ENCODE peak calls at places on chromosomes 1 and 21, in nine cellular contexts. U is PC-3, Y is lung, E is A549, D is endothelial cell of umbilical vein, R is heart right ventricle, M is left lung, O is tibial nerve, J is psoas muscle. T is an unnamed sample.

GRCh38 chr1:216422821-216423529 is at the start of gene USH2A:
- DNase-seq in Y (no peak), O (no peak), D (no peak), E (no peak), J (no peak), R (no peak), U (no peak), M (no peak), T (peak; percentile 21)

GRCh38 chr1:207867136-207868081 is 43.5 kb downstream of the CD34 start:
- DNase-seq in U (no peak), Y (peak; percentile 36), R (peak; percentile 42), M (peak; percentile 89), E (no peak), D (peak; percentile 43), O (no peak), J (peak; percentile 67), T (peak; percentile 33)

GRCh38 chr1:219788091-219788490 is 140.3 kb downstream of the SLC30A10 start:
- DNase-seq in Y (no peak), R (no peak), D (no peak), J (no peak), O (no peak), E (no peak), M (no peak), U (peak; percentile 43), T (no peak)

GRCh38 chr1:14590781-14591180 is 7.7 kb upstream of the KAZN start:
- DNase-seq in R (no peak), E (no peak), M (no peak), U (no peak), O (no peak), J (no peak), Y (no peak), D (no peak), T (no peak)

GRCh38 chr1:234242091-234242490 is 131.2 kb upstream of the COA6 start:
- DNase-seq in M (no peak), R (no peak), U (no peak), O (no peak), D (no peak), E (no peak), Y (no peak), J (no peak), T (no peak)

GRCh38 chr1:56375184-56375837 is 204.1 kb downstream of the PLPP3 start:
- DNase-seq in U (peak; percentile 90), M (no peak), E (peak; percentile 9), Y (no peak), J (no peak), D (no peak), R (no peak), O (no peak), T (no peak)

GRCh38 chr1:169788402-169788801 is 6.3 kb downstream of the METTL18 start:
- DNase-seq in D (no peak), R (no peak), U (no peak), O (no peak), E (no peak), Y (no peak), M (no peak), J (no peak), T (no peak)

GRCh38 chr21:14076143-14076806 is 134.5 kb downstream of the LIPI start:
- DNase-seq in R (no peak), M (peak; percentile 67), U (no peak), O (no peak), D (no peak), Y (no peak), J (no peak), E (no peak), T (no peak)

GRCh38 chr1:109091196-109092193 is 931 bp downstream of the TMEM167B start:
- DNase-seq in U (no peak), E (peak; percentile 46), M (no peak), D (peak; percentile 44), R (no peak), Y (no peak), J (no peak), O (no peak), T (no peak)

GRCh38 chr1:236141447-236142357 is 637 bp upstream of the GPR137B start:
- DNase-seq in Y (no peak), O (no peak), U (peak; percentile 31), D (peak; percentile 62), R (peak; percentile 40), J (no peak), M (no peak), E (peak; percentile 43), T (peak; percentile 54)

GRCh38 chr1:95369985-95370670 is 136.1 kb downstream of the RWDD3 start:
- DNase-seq in Y (no peak), D (no peak), E (peak; percentile 33), J (no peak), R (no peak), O (no peak), M (no peak), U (no peak), T (peak; percentile 60)

GRCh38 chr1:116850436-116850835 is 59.3 kb upstream of the PTGFRN start:
- DNase-seq in D (peak; percentile 74), J (no peak), U (no peak), O (no peak), Y (no peak), E (no peak), R (no peak), M (no peak), T (no peak)

GRCh38 chr1:235901461-235901860 is 34.8 kb upstream of the LYST start:
- DNase-seq in D (no peak), R (no peak), O (no peak), J (no peak), E (no peak), Y (no peak), U (no peak), M (no peak), T (no peak)

GRCh38 chr1:150763018-150763417 is 2.6 kb downstream of the CTSS start:
- DNase-seq in R (no peak), E (no peak), J (no peak), M (no peak), D (no peak), U (no peak), O (no peak), Y (no peak), T (no peak)

GRCh38 chr1:33986389-33987095 is 122.7 kb downstream of the HMGB4 start:
- DNase-seq in Y (peak; percentile 56), R (peak; percentile 61), J (peak; percentile 71), O (no peak), D (no peak), U (no peak), E (no peak), M (no peak), T (peak; percentile 30)

DNA sequence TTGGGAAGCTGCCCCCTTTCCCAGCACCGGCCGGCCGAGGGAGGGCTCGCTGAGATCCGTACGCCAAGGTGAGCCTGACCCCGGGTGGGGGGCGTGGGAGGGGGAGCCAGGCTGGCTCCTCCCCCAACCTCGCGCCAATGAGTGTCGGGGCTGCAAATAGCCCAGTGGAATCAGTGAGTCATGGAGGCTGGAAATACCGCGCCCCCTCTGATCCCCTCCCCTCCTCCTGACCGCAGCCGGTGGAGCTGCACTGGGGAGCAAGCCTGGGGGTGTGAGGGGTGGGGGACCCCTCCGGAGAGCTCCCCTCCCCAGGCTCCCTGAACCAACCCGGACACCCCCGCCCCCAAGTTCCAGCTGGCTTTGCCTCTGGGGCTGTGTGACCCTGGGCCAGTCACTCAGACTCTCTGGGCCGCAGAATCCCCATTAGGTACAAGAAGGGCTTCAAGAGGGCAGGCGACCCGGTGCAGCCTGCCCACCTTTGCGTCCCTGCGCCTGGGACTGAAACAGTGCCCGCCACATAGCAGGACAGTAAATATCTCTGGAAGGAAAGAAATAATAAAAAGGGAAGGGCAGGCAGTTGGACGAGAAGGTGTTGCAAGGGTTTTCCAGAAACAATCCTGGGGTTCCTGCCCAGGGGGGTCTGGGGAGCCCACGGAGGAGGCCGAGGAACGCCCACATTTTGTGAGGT is 4.5 kb downstream of the HSPB7 start:
- DNase-seq in M (no peak), J (peak; percentile 95), O (no peak), Y (no peak), R (peak; percentile 77), U (peak; percentile 36), E (no peak), D (peak; percentile 58), T (peak; percentile 59)
- H3K4me3 ChIP-seq in M (peak overlapping the region; percentile 41), J (peak overlapping the region; percentile 84), O (peak overlapping the region; percentile 8), Y (no peak overlapping the region), R (no peak overlapping the region), U (peak overlapping the region; percentile 58), E (peak overlapping the region; percentile 45), D (no peak overlapping the region), T (peak overlapping the region; percentile 34)

GRCh38 chr1:226572325-226572726 is 23.8 kb downstream of the STUM start:
- DNase-seq in E (no peak), R (no peak), J (no peak), M (no peak), O (no peak), D (no peak), Y (no peak), U (no peak), T (no peak)
- TF ChIP-seq CTCF in E (no peak), R (no peak), J (no peak), M (no peak), O (no peak), D (no peak), Y (no peak), U (no peak), T (no peak)

DNA sequence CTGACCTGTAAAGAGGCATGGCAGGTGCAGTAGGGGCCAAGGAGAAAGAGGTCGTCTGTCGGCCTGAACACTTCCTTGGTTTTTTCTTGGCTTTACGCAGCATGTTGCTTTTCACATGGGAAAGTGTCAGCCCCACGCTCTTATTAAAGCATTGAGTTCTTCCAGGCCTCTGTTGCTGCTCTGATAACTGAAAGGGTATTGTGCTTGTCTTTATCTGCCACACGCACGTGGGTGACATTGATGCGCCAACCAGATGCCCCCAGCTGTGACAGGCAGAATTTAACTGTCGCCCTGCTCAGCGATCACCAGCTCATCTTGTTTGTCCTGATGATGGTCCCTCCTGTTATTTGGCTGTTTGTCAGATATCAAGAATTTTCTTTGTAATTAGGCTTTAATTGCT is 76.5 kb downstream of the GALNT2 start:
- DNase-seq in Y (no peak), M (no peak), U (no peak), O (no peak), R (no peak), J (no peak), E (no peak), D (no peak), T (no peak)
- H3K4me1 ChIP-seq in Y (peaks cover 3% of the 10 kb centered on the region), M (peaks cover 7% of the 10 kb centered on the region), U (peaks cover 5% of the 10 kb centered on the region), O (peaks cover 92% of the 10 kb centered on the region), R (peaks cover 67% of the 10 kb centered on the region), J (peaks cover 91% of the 10 kb centered on the region), E (peaks cover 23% of the 10 kb centered on the region), D (no peaks in the 10 kb centered on the region), T (peaks cover 74% of the 10 kb centered on the region)

DNA sequence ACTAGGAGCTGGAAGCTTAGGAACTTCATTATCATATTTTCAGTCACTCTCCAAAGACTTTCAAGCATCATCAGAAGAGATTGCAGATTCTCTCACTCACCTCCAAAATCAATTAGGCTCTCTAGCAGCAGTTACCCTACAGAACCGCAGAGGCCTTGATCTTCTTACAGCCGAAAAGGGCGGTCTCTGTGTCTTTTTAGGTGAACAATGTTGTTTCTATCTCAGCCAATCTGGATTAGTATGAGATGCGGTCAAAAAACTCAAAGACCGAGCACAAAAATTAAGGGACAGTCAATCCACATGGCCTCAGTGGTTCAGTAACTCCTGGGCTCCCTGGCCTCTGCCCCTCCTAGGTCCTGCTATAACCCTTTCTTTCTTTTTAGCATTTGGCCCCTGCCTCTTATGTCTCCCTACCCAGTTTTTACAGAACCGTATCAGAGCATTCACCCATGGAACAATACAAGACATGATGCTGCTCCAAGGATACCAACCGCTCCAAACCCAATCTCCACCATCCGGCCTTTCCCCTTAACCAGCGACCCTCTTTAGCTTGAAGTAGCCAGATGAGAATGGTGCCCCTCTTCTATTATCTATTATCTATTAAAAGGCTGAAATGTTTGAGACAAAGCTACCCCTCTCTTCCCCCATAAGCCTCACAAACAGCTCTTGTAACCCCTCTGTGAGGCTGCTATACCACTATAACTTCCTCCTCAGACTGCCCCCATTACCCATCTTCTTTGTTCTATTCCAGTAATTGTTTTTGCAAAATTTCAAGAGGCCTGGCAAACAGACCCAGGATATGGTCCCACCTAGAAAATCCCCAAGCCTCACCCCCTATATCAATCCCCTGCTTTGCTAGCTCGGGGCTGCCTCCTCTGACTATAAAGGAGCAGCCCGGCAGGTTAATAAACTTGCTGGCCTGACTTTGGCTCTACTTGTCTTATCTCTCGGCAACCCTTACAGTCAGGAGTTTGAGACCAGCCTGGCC is 18.7 kb upstream of the CA6 start:
- DNase-seq in U (no peak), D (no peak), E (no peak), Y (no peak), J (no peak), M (no peak), O (no peak), R (no peak), T (no peak)
- H3K4me3 ChIP-seq in U (no peak overlapping the region), D (no peak overlapping the region), E (no peak overlapping the region), Y (no peak overlapping the region), J (no peak overlapping the region), M (no peak overlapping the region), O (no peak overlapping the region), R (no peak overlapping the region), T (no peak overlapping the region)

T was measured in testis.